ENCODE peak calls at places on chromosomes 3 and 15, in four cellular contexts. X, I, W and R are unnamed samples.

GRCh38 chr3:176376531-176376930 is 820.8 kb downstream of the TBL1XR1 start:
- DNase-seq in X (no peak), I (no peak), W (no peak), R (no peak)

GRCh38 chr3:52005571-52005986 is 9.9 kb upstream of the RPL29 start:
- DNase-seq in X (no peak), I (no peak), W (peak; percentile 44), R (no peak)

GRCh38 chr15:83733691-83734090 is 79.8 kb downstream of the ADAMTSL3 start:
- DNase-seq in X (no peak), I (no peak), W (no peak), R (no peak)

GRCh38 chr15:64452988-64453688 is 7.2 kb upstream of the ZNF609 start:
- DNase-seq in X (no peak), I (no peak), W (no peak), R (no peak)

GRCh38 chr15:60673918-60674558 is 195.1 kb upstream of the ICE2 start:
- DNase-seq in X (peak; percentile 58), I (no peak), W (no peak), R (peak; percentile 13)

GRCh38 chr15:41417418-41417811 is 520 bp downstream of the RTF1 start:
- DNase-seq in X (peak; percentile 16), I (no peak), W (peak; percentile 77), R (no peak)

GRCh38 chr15:60392986-60393811 is 4.6 kb downstream of the ANXA2 start:
- DNase-seq in X (peak; percentile 98), I (no peak), W (no peak), R (peak; percentile 99)

GRCh38 chr15:73325191-73325980 is 43.4 kb downstream of the HCN4 start:
- DNase-seq in X (peak; percentile 25), I (no peak), W (peak; percentile 63), R (no peak)

GRCh38 chr3:15633766-15634588 is 32.4 kb downstream of the BTD start:
- DNase-seq in X (peak; percentile 34), I (no peak), W (no peak), R (no peak)

GRCh38 chr15:70186152-70186551 is 88.4 kb upstream of the TLE3 start:
- DNase-seq in X (no peak), I (no peak), W (no peak), R (no peak)

GRCh38 chr3:79253704-79254103 is 514.1 kb downstream of the ROBO1 start:
- DNase-seq in X (no peak), I (no peak), W (no peak), R (no peak)

GRCh38 chr3:184812845-184813157 is 835 bp downstream of the VPS8 start:
- DNase-seq in X (no peak), I (no peak), W (no peak), R (no peak)

GRCh38 chr3:122415104-122415744 is 638 bp downstream of the WDR5B start:
- DNase-seq in X (peak; percentile 43), I (peak; percentile 39), W (peak; percentile 43), R (peak; percentile 25)

GRCh38 chr3:42189071-42189470 is 76.9 kb downstream of the CCK start:
- DNase-seq in X (no peak), I (no peak), W (no peak), R (no peak)

GRCh38 chr3:89360155-89360554 is 252.7 kb downstream of the EPHA3 start:
- DNase-seq in X (no peak), I (no peak), W (no peak), R (no peak)
- TF ChIP-seq POLR2AphosphoS2 in X (no peak), I (no peak), W (no peak), R (no peak)

GRCh38 chr15:34001536-34001935 is 33.2 kb downstream of the CHRM5 start:
- DNase-seq in X (no peak), I (no peak), W (no peak), R (no peak)
- TF ChIP-seq POLR2AphosphoS2 in X (no peak), I (no peak), W (no peak), R (no peak)

GRCh38 chr15:101127503-101128076 is 124.3 kb downstream of the CHSY1 start:
- DNase-seq in X (no peak), I (peak; percentile 82), W (no peak), R (peak; percentile 24)
- TF ChIP-seq POLR2AphosphoS2 in X (no peak), I (no peak), W (no peak), R (no peak)

DNA sequence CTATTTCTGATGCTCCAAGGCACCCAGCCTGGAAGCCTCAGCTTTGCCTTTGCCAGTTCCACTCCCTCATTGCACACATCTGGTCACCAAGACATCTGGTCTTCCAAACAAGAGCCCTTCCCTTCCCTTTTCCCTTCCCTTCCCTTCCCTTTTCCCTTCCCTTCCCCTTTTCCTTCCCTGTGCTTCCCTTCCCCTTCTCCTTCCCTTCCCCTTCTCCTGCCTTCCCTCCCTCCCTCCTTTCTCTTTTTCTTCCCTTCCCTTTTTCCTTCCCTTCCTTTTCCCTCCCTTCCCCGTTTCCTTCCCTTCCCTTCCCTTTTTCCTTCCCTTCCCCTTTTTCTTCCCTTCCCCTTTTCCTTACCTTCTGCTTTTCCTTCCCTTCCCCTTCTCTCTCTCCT is 2.4 kb upstream of the CGNL1 start:
- DNase-seq in X (no peak), I (no peak), W (no peak), R (no peak)
- TF ChIP-seq POLR2AphosphoS2 in X (no peak), I (no peak), W (no peak), R (no peak)

DNA sequence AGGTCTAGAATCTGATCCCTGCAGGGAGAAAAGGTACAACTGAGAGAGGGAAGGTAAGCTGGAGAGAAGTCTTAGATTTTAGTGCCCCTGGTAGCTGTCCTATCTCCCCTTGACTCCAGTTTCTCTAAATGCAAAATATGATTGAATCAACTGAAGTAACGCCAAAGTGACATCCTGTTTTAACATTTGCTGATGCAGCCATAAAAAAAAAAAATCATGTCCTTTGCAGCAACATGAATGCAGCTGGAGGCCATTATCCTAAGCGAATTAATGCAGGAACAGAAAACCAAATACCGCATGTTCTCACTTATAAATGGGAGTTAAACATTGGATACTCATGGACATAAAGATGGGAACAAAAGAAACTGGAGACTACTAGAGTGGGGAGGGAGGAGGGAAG is 42.4 kb upstream of the LCTL start:
- DNase-seq in X (no peak), I (no peak), W (no peak), R (no peak)
- TF ChIP-seq POLR2AphosphoS2 in X (no peak), I (no peak), W (no peak), R (no peak)